ENCODE peak calls at places on chromosomes 4 and X, in eight cellular contexts. D, S, N, U, Q, M, V and H are unnamed samples.

GRCh38 chr4:188414441-188414840 is 275.2 kb downstream of the TRIML1 start:
- DNase-seq in V (no peak), N (no peak), U (no peak), S (no peak), D (no peak), Q (no peak), M (no peak), H (no peak)

GRCh38 chr4:17068396-17068795 is 170.0 kb upstream of the LDB2 start:
- DNase-seq in D (no peak), M (no peak), S (no peak), V (no peak), U (no peak), Q (no peak), N (no peak), H (no peak)

GRCh38 chr4:144518181-144518895 is 127.6 kb upstream of the HHIP start:
- DNase-seq in N (no peak), V (no peak), S (no peak), D (no peak), Q (no peak), U (no peak), M (no peak), H (no peak)

GRCh38 chr4:36494766-36495165 is 213.3 kb downstream of the DTHD1 start:
- DNase-seq in S (no peak), N (no peak), M (no peak), V (no peak), Q (no peak), D (no peak), U (no peak), H (no peak)

GRCh38 chrX:10579753-10580060 is 40.7 kb downstream of the MID1 start:
- DNase-seq in S (no peak), D (peak; percentile 70), N (no peak), U (no peak), Q (no peak), V (no peak), M (no peak), H (no peak)

GRCh38 chrX:40130207-40130606 is 32.4 kb upstream of the BCOR start:
- DNase-seq in N (no peak), S (no peak), M (no peak), U (no peak), V (no peak), Q (no peak), D (peak; percentile 37), H (peak; percentile 50)

GRCh38 chr4:148849581-148849980 is 407.4 kb upstream of the NR3C2 start:
- DNase-seq in Q (no peak), N (no peak), D (no peak), V (no peak), U (no peak), M (no peak), S (no peak), H (no peak)

GRCh38 chr4:121358473-121358872 is 22.3 kb downstream of the QRFPR start:
- DNase-seq in Q (no peak), N (no peak), V (no peak), M (no peak), D (peak; percentile 7), S (peak; percentile 78), U (no peak), H (no peak)

GRCh38 chr4:132642196-132642817 is 506.8 kb upstream of the PCDH10 start:
- DNase-seq in M (peak; percentile 46), D (peak; percentile 48), U (peak; percentile 36), V (peak; percentile 34), Q (peak; percentile 10), N (peak; percentile 3), S (peak; percentile 57), H (peak; percentile 34)

GRCh38 chr4:113467581-113467980 is 294.0 kb downstream of the CAMK2D start:
- DNase-seq in V (no peak), M (no peak), Q (no peak), N (no peak), S (peak; percentile 23), U (no peak), D (no peak), H (no peak)

GRCh38 chrX:132171478-132171877 is 43.7 kb upstream of the FRMD7 start:
- DNase-seq in N (no peak), M (no peak), V (no peak), S (peak; percentile 5), Q (peak; percentile 6), D (no peak), U (no peak), H (no peak)

GRCh38 chr4:177308125-177308524 is 1.5 kb upstream of the NEIL3 start:
- DNase-seq in U (no peak), Q (no peak), D (no peak), N (no peak), S (peak; percentile 93), M (no peak), V (no peak), H (no peak)

GRCh38 chrX:55919367-55920221 is 202.0 kb downstream of the RRAGB start:
- DNase-seq in V (no peak), M (no peak), N (peak; percentile 85), S (no peak), D (no peak), Q (no peak), U (no peak), H (no peak)

GRCh38 chr4:77913353-77913752 is 50.7 kb downstream of the MRPL1 start:
- DNase-seq in D (no peak), U (no peak), S (no peak), N (no peak), Q (no peak), M (no peak), V (no peak), H (no peak)

GRCh38 chr4:184362338-184362737 is 112.0 kb downstream of the IRF2 start:
- DNase-seq in S (no peak), Q (no peak), D (no peak), V (no peak), N (no peak), U (no peak), M (no peak), H (no peak)

GRCh38 chr4:80266902-80267380 is 477 bp downstream of the FGF5 start:
- DNase-seq in D (no peak), M (peak; percentile 59), S (peak; percentile 81), Q (peak; percentile 55), U (peak; percentile 38), N (no peak), V (no peak), H (no peak)

GRCh38 chrX:73561791-73562190 is 1.2 kb upstream of the CHIC1 start:
- DNase-seq in S (no peak), Q (no peak), D (no peak), N (no peak), M (no peak), V (no peak), U (no peak), H (no peak)

GRCh38 chr4:108036252-108036651 is 46.6 kb downstream of the HADH start:
- DNase-seq in N (no peak), M (no peak), V (no peak), S (no peak), D (no peak), U (no peak), Q (no peak), H (no peak)

GRCh38 chr4:12186526-12186925 is 757.8 kb upstream of the HS3ST1 start:
- DNase-seq in D (no peak), S (no peak), U (no peak), M (no peak), Q (no peak), N (no peak), V (no peak), H (no peak)

GRCh38 chr4:116073051-116073450 is 959.6 kb upstream of the NDST4 start:
- DNase-seq in M (no peak), U (no peak), D (no peak), V (no peak), S (no peak), Q (no peak), N (no peak), H (no peak)

GRCh38 chrX:30875957-30876356 is 13.1 kb downstream of the TAB3 start:
- DNase-seq in N (no peak), D (no peak), M (no peak), Q (no peak), V (no peak), U (no peak), S (no peak), H (no peak)
- TF ChIP-seq MAX in N (no peak), D (no peak), M (no peak), Q (no peak), V (no peak), U (no peak), S (no peak), H (no peak)

DNA sequence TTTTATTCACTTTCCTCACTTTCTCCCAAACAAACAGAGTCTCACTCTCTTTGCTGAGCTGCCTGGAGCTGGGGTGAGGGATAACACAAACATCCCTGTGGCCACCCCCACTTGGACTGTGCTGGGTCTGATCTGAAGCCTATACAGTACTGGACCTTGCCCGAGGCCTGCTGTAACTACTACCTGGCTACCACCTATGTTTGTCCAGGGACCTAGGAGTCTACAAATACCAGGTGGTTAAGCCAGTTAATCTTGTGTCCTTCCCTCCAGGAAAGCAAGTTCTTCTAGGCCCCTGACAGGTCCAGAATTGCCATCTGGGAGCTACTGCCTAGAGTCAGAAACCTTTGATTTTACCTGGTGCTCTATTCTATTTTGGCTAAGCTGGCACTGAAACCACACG is 87.3 kb downstream of the RTL3 start:
- DNase-seq in S (no peak), V (no peak), D (no peak), U (no peak), N (no peak), Q (no peak), M (no peak), H (no peak)
- TF ChIP-seq MAX in S (no peak), V (no peak), D (no peak), U (no peak), N (no peak), Q (no peak), M (no peak), H (no peak)

GRCh38 chr4:91065117-91065516 is 937.9 kb downstream of the CCSER1 start:
- DNase-seq in M (no peak), U (no peak), N (no peak), Q (no peak), S (no peak), V (no peak), D (no peak), H (no peak)

GRCh38 chr4:91058345-91058744 is 931.2 kb downstream of the CCSER1 start:
- DNase-seq in V (no peak), S (no peak), U (no peak), Q (no peak), M (no peak), D (no peak), N (no peak), H (no peak)

DNA sequence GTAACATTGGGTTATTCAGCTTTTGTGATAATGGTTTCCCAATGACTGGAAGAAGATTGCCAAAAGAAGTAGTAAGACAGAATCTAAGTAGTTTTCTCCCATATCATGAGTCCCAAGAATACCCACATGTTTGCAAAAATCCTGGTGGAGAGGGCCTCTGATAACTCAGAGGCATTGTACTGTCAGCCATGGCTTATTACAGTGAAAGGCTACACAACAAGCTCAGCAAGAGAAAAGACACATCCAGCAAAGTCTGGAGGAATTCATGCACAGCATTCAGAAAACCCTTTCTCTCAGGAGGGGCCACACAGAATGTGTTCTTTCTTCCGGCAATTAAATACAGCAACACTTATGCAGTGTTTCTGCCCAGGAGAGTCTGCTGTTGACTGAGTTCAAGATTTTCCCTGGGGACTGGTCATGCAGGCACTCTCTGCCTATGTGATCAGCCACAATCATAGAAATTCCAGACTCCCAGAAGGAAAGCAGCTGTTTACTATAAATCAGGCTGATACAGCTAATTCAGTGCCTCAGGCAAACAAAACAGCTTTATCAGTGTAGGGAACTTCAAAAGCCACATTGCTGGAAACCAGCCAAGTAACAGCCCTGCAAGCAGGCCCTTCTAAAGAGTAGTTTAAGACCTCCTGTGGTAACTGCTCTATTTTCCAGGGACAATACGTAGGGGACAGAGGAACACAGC is 937.1 kb downstream of the CCSER1 start:
- DNase-seq in V (no peak), D (peak; percentile 52), S (peak; percentile 11), N (no peak), U (no peak), Q (no peak), M (peak; percentile 51), H (peak; percentile 5)
- TF ChIP-seq MAX in V (no peak), D (no peak), S (no peak), N (no peak), U (no peak), Q (no peak), M (no peak), H (no peak)

GRCh38 chr4:100811046-100811445 is 293.2 kb upstream of the EMCN start:
- DNase-seq in D (no peak), U (no peak), V (peak; percentile 38), S (no peak), M (no peak), N (no peak), Q (no peak), H (no peak)
- TF ChIP-seq MAX in D (no peak), U (no peak), V (no peak), S (no peak), M (no peak), N (no peak), Q (no peak), H (no peak)